ENCODE peak calls at places on chromosome 5, in four cellular contexts. One of them, this sample, is unnamed.

GRCh38 chr5:79834420-79835219 is 145.0 kb downstream of the CMYA5 start:
- DNase-seq in body of pancreas: peak; percentile 32
- DNase-seq in cardiac muscle cell: no peak
- DNase-seq in hepatocyte: no peak
- DNase-seq in this sample: no peak

GRCh38 chr5:7828269-7828668 is 22.7 kb downstream of the CFAP90 start:
- DNase-seq in cardiac muscle cell: no peak
- DNase-seq in hepatocyte: no peak
- DNase-seq in body of pancreas: peak; percentile 41
- DNase-seq in this sample: peak; percentile 67

GRCh38 chr5:74647096-74647495 is 6.6 kb upstream of the ENC1 start:
- DNase-seq in body of pancreas: no peak
- DNase-seq in hepatocyte: no peak
- DNase-seq in cardiac muscle cell: no peak
- DNase-seq in this sample: no peak

GRCh38 chr5:53643445-53643844 is 83.0 kb downstream of the NDUFS4 start:
- DNase-seq in hepatocyte: no peak
- DNase-seq in body of pancreas: no peak
- DNase-seq in cardiac muscle cell: peak; percentile 73
- DNase-seq in this sample: no peak

GRCh38 chr5:151313357-151313756 is 9.8 kb upstream of the SLC36A3 start:
- DNase-seq in body of pancreas: no peak
- DNase-seq in hepatocyte: no peak
- DNase-seq in cardiac muscle cell: no peak
- DNase-seq in this sample: no peak

GRCh38 chr5:6383376-6383775 is 5.0 kb upstream of the MED10 start:
- DNase-seq in body of pancreas: no peak
- DNase-seq in hepatocyte: no peak
- DNase-seq in cardiac muscle cell: no peak
- DNase-seq in this sample: no peak

GRCh38 chr5:131513780-131514179 is 121.2 kb downstream of the RAPGEF6 start:
- DNase-seq in cardiac muscle cell: no peak
- DNase-seq in hepatocyte: no peak
- DNase-seq in body of pancreas: no peak
- DNase-seq in this sample: no peak

GRCh38 chr5:170262061-170262764 is 29.4 kb downstream of the C5orf58 start:
- DNase-seq in hepatocyte: no peak
- DNase-seq in cardiac muscle cell: no peak
- DNase-seq in body of pancreas: no peak
- DNase-seq in this sample: no peak

GRCh38 chr5:67246108-67246507 is 49.5 kb upstream of the CD180 start:
- DNase-seq in hepatocyte: peak; percentile 88
- DNase-seq in cardiac muscle cell: peak; percentile 76
- DNase-seq in body of pancreas: no peak
- DNase-seq in this sample: no peak

GRCh38 chr5:136006767-136007251 is 22.0 kb upstream of the TGFBI start:
- DNase-seq in body of pancreas: no peak
- DNase-seq in cardiac muscle cell: no peak
- DNase-seq in hepatocyte: no peak
- DNase-seq in this sample: no peak

GRCh38 chr5:74313896-74314295 is 326.6 kb downstream of the ENC1 start:
- DNase-seq in cardiac muscle cell: no peak
- DNase-seq in hepatocyte: no peak
- DNase-seq in body of pancreas: no peak
- DNase-seq in this sample: no peak

GRCh38 chr5:137004279-137004678 is 494.8 kb downstream of the SPOCK1 start:
- DNase-seq in body of pancreas: no peak
- DNase-seq in hepatocyte: no peak
- DNase-seq in cardiac muscle cell: no peak
- DNase-seq in this sample: no peak

GRCh38 chr5:36462295-36463021 is 143.9 kb upstream of the SLC1A3 start:
- DNase-seq in body of pancreas: no peak
- DNase-seq in hepatocyte: no peak
- DNase-seq in cardiac muscle cell: no peak
- DNase-seq in this sample: no peak

GRCh38 chr5:131854134-131854533 is 57.3 kb upstream of the FNIP1 start:
- DNase-seq in hepatocyte: no peak
- DNase-seq in body of pancreas: no peak
- DNase-seq in cardiac muscle cell: no peak
- DNase-seq in this sample: no peak

GRCh38 chr5:139841549-139841948 is 45.9 kb downstream of the PSD2 start:
- DNase-seq in cardiac muscle cell: no peak
- DNase-seq in hepatocyte: no peak
- DNase-seq in body of pancreas: no peak
- DNase-seq in this sample: no peak

GRCh38 chr5:87127956-87128687 is 139.6 kb upstream of the RASA1 start:
- DNase-seq in cardiac muscle cell: no peak
- DNase-seq in hepatocyte: no peak
- DNase-seq in body of pancreas: no peak
- DNase-seq in this sample: no peak

GRCh38 chr5:13331585-13331984 is 612.9 kb downstream of the DNAH5 start:
- DNase-seq in body of pancreas: no peak
- DNase-seq in cardiac muscle cell: no peak
- DNase-seq in hepatocyte: no peak
- DNase-seq in this sample: no peak

GRCh38 chr5:170597876-170598275 is 94.1 kb downstream of the KCNIP1 start:
- DNase-seq in cardiac muscle cell: no peak
- DNase-seq in hepatocyte: no peak
- DNase-seq in body of pancreas: no peak
- DNase-seq in this sample: no peak

GRCh38 chr5:151949909-151950308 is 25.3 kb upstream of the GLRA1 start:
- DNase-seq in hepatocyte: no peak
- DNase-seq in cardiac muscle cell: no peak
- DNase-seq in body of pancreas: no peak
- DNase-seq in this sample: no peak

GRCh38 chr5:151063136-151063544 is 17.7 kb downstream of the TNIP1 start:
- DNase-seq in hepatocyte: no peak
- DNase-seq in cardiac muscle cell: peak; percentile 28
- DNase-seq in body of pancreas: peak; percentile 43
- DNase-seq in this sample: no peak

GRCh38 chr5:119031047-119031886 is 39.6 kb upstream of the DMXL1 start:
- DNase-seq in cardiac muscle cell: no peak
- DNase-seq in hepatocyte: no peak
- DNase-seq in body of pancreas: no peak
- DNase-seq in this sample: no peak

GRCh38 chr5:51646482-51646881 is 263.2 kb downstream of the ISL1 start:
- DNase-seq in body of pancreas: no peak
- DNase-seq in hepatocyte: no peak
- DNase-seq in cardiac muscle cell: no peak
- DNase-seq in this sample: no peak

GRCh38 chr5:40447438-40447837 is 232.3 kb upstream of the PTGER4 start:
- DNase-seq in body of pancreas: no peak
- DNase-seq in cardiac muscle cell: no peak
- DNase-seq in hepatocyte: no peak
- DNase-seq in this sample: no peak

GRCh38 chr5:40437452-40437861 is 242.3 kb upstream of the PTGER4 start:
- DNase-seq in body of pancreas: no peak
- DNase-seq in cardiac muscle cell: no peak
- DNase-seq in hepatocyte: peak; percentile 61
- DNase-seq in this sample: no peak

GRCh38 chr5:40441733-40442132 is 238.0 kb upstream of the PTGER4 start:
- DNase-seq in body of pancreas: no peak
- DNase-seq in hepatocyte: peak; percentile 40
- DNase-seq in cardiac muscle cell: no peak
- DNase-seq in this sample: no peak

GRCh38 chr5:40446910-40447309 is 232.8 kb upstream of the PTGER4 start:
- DNase-seq in body of pancreas: no peak
- DNase-seq in hepatocyte: peak; percentile 77
- DNase-seq in cardiac muscle cell: no peak
- DNase-seq in this sample: no peak

DNA sequence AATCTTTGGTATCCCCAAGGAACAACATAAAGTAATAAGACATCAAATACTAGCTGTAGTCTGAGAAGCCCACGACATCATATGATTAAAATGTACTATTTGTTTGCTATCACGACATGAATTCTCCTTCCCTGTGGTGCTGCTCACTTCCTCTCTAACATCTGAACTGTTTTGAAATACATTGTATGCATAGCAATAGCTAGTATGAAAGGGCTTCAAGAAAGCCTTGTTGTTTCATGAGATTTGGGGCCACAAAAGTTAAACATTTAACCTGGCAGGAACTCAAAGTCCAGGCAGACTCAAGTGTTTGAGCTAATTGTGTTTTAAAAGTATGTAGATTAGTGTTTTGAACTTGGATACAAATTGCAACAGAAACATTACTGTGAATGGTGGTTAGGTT is 237.4 kb upstream of the PTGER4 start:
- DNase-seq in cardiac muscle cell: no peak
- DNase-seq in hepatocyte: peak; percentile 38
- DNase-seq in body of pancreas: no peak
- DNase-seq in this sample: no peak
- H3K9me3 ChIP-seq in cardiac muscle cell: no peaks in the 10 kb centered on the region
- H3K9me3 ChIP-seq in hepatocyte: no peaks in the 10 kb centered on the region
- H3K9me3 ChIP-seq in body of pancreas: no peaks in the 10 kb centered on the region
- H3K9me3 ChIP-seq in this sample: peaks cover 7% of the 10 kb centered on the region

GRCh38 chr5:148104226-148104625 is 40.4 kb downstream of the SPINK5 start:
- DNase-seq in hepatocyte: no peak
- DNase-seq in cardiac muscle cell: no peak
- DNase-seq in body of pancreas: no peak
- DNase-seq in this sample: no peak

GRCh38 chr5:148113243-148113642 is 49.5 kb downstream of the SPINK5 start:
- DNase-seq in cardiac muscle cell: no peak
- DNase-seq in body of pancreas: no peak
- DNase-seq in hepatocyte: no peak
- DNase-seq in this sample: no peak

DNA sequence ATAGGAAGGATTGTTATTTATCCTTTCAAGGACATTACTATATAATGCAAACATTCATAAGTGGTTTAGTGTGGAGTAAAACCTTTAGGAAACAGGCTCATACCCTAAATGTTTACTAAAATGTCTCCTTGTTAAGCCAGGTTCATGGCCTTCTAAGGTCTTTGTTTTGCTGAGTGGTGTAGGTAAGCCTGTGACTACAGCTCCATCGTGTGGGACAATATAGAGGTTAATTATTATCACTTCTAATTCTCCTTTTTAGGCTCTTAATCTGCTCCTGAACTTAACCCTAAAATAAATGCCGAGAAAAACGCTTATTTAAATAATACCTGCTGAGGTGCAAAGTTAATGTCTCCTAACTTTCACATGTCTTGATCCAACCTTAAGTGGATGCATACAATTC is 43.8 kb downstream of the SPINK5 start:
- DNase-seq in body of pancreas: no peak
- DNase-seq in cardiac muscle cell: peak; percentile 14
- DNase-seq in hepatocyte: peak; percentile 11
- DNase-seq in this sample: no peak
- TF ChIP-seq CTCF in body of pancreas: peak; percentile 18
- TF ChIP-seq CTCF in cardiac muscle cell: no peak
- TF ChIP-seq CTCF in hepatocyte: peak; percentile 34
- TF ChIP-seq CTCF in this sample: no peak

DNA sequence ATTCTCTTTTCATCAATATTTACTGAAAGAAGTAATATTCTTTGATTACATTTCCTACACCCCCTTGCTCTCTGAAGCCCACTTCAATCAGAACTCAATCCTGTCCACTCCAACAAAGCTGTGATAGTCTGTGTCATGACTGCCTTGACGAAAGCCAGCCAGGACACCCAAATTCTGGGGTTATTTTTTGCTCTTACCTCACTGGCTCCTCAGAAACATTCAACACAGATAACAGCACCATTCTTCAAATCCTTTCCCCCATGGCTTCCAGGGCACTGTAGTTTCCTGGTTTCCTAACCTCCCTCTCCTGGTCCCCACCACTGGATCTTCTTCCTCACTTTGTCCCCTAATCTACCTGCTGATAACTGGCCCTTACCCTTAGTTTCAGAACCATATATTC is 106.1 kb upstream of the FER start:
- DNase-seq in hepatocyte: no peak
- DNase-seq in cardiac muscle cell: peak; percentile 53
- DNase-seq in body of pancreas: no peak
- DNase-seq in this sample: no peak
- H3K4me3 ChIP-seq in hepatocyte: no peak overlapping the region
- H3K4me3 ChIP-seq in cardiac muscle cell: no peak overlapping the region
- H3K4me3 ChIP-seq in body of pancreas: no peak overlapping the region
- H3K4me3 ChIP-seq in this sample: no peak overlapping the region

GRCh38 chr5:82720764-82721163 is 356.4 kb downstream of the TMEM167A start:
- DNase-seq in body of pancreas: no peak
- DNase-seq in hepatocyte: no peak
- DNase-seq in cardiac muscle cell: no peak
- DNase-seq in this sample: no peak

GRCh38 chr5:82717734-82718133 is 359.5 kb downstream of the TMEM167A start:
- DNase-seq in body of pancreas: no peak
- DNase-seq in hepatocyte: no peak
- DNase-seq in cardiac muscle cell: no peak
- DNase-seq in this sample: no peak

GRCh38 chr5:82723168-82723567 is 354.0 kb downstream of the TMEM167A start:
- DNase-seq in hepatocyte: no peak
- DNase-seq in body of pancreas: no peak
- DNase-seq in cardiac muscle cell: no peak
- DNase-seq in this sample: no peak

GRCh38 chr5:82720213-82720612 is 357.0 kb downstream of the TMEM167A start:
- DNase-seq in hepatocyte: no peak
- DNase-seq in body of pancreas: no peak
- DNase-seq in cardiac muscle cell: no peak
- DNase-seq in this sample: no peak

GRCh38 chr5:82719368-82719767 is 357.8 kb downstream of the TMEM167A start:
- DNase-seq in body of pancreas: no peak
- DNase-seq in hepatocyte: no peak
- DNase-seq in cardiac muscle cell: no peak
- DNase-seq in this sample: no peak
- H3K9me3 ChIP-seq in body of pancreas: no peaks in the 10 kb centered on the region
- H3K9me3 ChIP-seq in hepatocyte: no peaks in the 10 kb centered on the region
- H3K9me3 ChIP-seq in cardiac muscle cell: no peaks in the 10 kb centered on the region
- H3K9me3 ChIP-seq in this sample: no peaks in the 10 kb centered on the region

GRCh38 chr5:85614482-85614881 is 1003.3 kb upstream of the COX7C start:
- DNase-seq in body of pancreas: no peak
- DNase-seq in cardiac muscle cell: no peak
- DNase-seq in hepatocyte: no peak
- DNase-seq in this sample: no peak
- TF ChIP-seq CTCF in body of pancreas: no peak
- TF ChIP-seq CTCF in cardiac muscle cell: no peak
- TF ChIP-seq CTCF in hepatocyte: no peak
- TF ChIP-seq CTCF in this sample: no peak

GRCh38 chr5:172733179-172733973 is 37.6 kb downstream of the DUSP1 start:
- DNase-seq in hepatocyte: peak; percentile 88
- DNase-seq in body of pancreas: peak; percentile 49
- DNase-seq in cardiac muscle cell: no peak
- DNase-seq in this sample: peak; percentile 69
- H3K4me3 ChIP-seq in hepatocyte: no peak overlapping the region
- H3K4me3 ChIP-seq in body of pancreas: no peak overlapping the region
- H3K4me3 ChIP-seq in cardiac muscle cell: no peak overlapping the region
- H3K4me3 ChIP-seq in this sample: no peak overlapping the region

DNA sequence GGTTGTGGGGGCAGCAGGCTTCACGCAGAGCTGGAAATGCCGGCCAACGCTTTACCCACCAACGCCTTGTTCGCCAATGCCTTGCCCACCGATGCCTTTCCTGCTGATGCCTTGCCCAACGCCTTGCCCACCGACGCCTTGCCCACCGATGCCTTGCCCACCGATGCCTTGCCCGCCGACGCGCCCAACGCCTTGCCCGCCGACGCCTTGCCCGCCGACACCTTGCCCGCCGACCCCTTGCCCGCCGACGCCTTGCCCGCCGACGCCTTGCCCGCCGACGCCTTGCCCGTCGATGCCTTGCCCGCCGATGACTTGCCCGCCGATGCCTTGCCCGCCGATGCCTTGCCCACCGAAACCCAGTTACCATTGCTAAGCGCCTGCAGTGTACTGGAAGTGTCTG is 1.7 kb downstream of the SLC6A18 start:
- DNase-seq in hepatocyte: no peak
- DNase-seq in cardiac muscle cell: no peak
- DNase-seq in body of pancreas: no peak
- DNase-seq in this sample: no peak
- H3K9me3 ChIP-seq in hepatocyte: no peaks in the 10 kb centered on the region
- H3K9me3 ChIP-seq in cardiac muscle cell: no peaks in the 10 kb centered on the region
- H3K9me3 ChIP-seq in body of pancreas: no peaks in the 10 kb centered on the region
- H3K9me3 ChIP-seq in this sample: no peaks in the 10 kb centered on the region

GRCh38 chr5:76016258-76016657 is 66.9 kb upstream of the SV2C start:
- DNase-seq in hepatocyte: no peak
- DNase-seq in body of pancreas: no peak
- DNase-seq in cardiac muscle cell: no peak
- DNase-seq in this sample: no peak
- TF ChIP-seq CTCF in hepatocyte: no peak
- TF ChIP-seq CTCF in body of pancreas: no peak
- TF ChIP-seq CTCF in cardiac muscle cell: no peak
- TF ChIP-seq CTCF in this sample: no peak